ENCODE peak calls at places on chromosomes 16 and 17, in seven cellular contexts. J is H1, V is transverse colon, K is suprapubic skin, I is HepG2, D is breast epithelium, H is SK-N-SH. C is an unnamed sample.

GRCh38 chr17:968812-969766 is 10.5 kb downstream of the NXN start:
- DNase-seq in D (no peak), I (no peak), J (no peak), V (no peak), K (no peak), H (peak; percentile 34), C (no peak)

GRCh38 chr16:76932541-76933211 is 258.3 kb upstream of the MON1B start:
- DNase-seq in D (no peak), V (no peak), H (no peak), K (no peak), I (no peak), J (no peak), C (no peak)

GRCh38 chr17:3038941-3039340 is 24.5 kb downstream of the OR1D5 start:
- DNase-seq in I (no peak), H (no peak), V (no peak), D (no peak), J (no peak), K (no peak), C (no peak)

GRCh38 chr16:27232875-27233605 is 29.7 kb downstream of the KDM8 start:
- DNase-seq in V (no peak), I (no peak), J (no peak), K (no peak), H (no peak), D (no peak), C (peak; percentile 67)

GRCh38 chr17:14373587-14374259 is 72.8 kb downstream of the HS3ST3B1 start:
- DNase-seq in H (no peak), J (no peak), V (no peak), D (no peak), K (no peak), I (peak; percentile 93), C (no peak)

GRCh38 chr17:79207957-79208356 is 133.3 kb downstream of the ENGASE start:
- DNase-seq in K (no peak), H (no peak), J (no peak), I (no peak), D (no peak), V (no peak), C (no peak)

GRCh38 chr17:81735181-81736102 is 23.4 kb downstream of the SLC25A10 start:
- DNase-seq in V (peak; percentile 54), K (no peak), I (no peak), J (no peak), H (no peak), D (no peak), C (peak; percentile 49)

GRCh38 chr17:57451126-57451690 is 194.9 kb downstream of the MSI2 start:
- DNase-seq in V (no peak), J (no peak), K (no peak), I (no peak), D (no peak), H (no peak), C (no peak)

GRCh38 chr17:80175411-80175810 is 5.6 kb downstream of the CARD14 start:
- DNase-seq in K (no peak), V (no peak), I (no peak), J (no peak), D (no peak), H (peak; percentile 37), C (no peak)

GRCh38 chr16:65934443-65934842 is 432.0 kb upstream of the CDH5 start:
- DNase-seq in V (no peak), H (no peak), I (no peak), K (no peak), J (no peak), D (no peak), C (no peak)

GRCh38 chr17:7883781-7884386 is 4.7 kb upstream of the CHD3 start:
- DNase-seq in J (no peak), K (no peak), V (no peak), H (peak; percentile 55), I (no peak), D (no peak), C (no peak)

GRCh38 chr16:81711609-81712329 is 67.3 kb upstream of the PLCG2 start:
- DNase-seq in K (no peak), J (no peak), V (peak; percentile 41), D (peak; percentile 69), H (peak; percentile 41), I (no peak), C (no peak)

GRCh38 chr16:56658476-56658875 is 717 bp downstream of the MT1F start:
- DNase-seq in I (no peak), D (no peak), J (no peak), K (no peak), H (no peak), V (no peak), C (no peak)

GRCh38 chr17:42155614-42156045 is 841 bp upstream of the RAB5C start:
- DNase-seq in K (no peak), I (no peak), J (no peak), V (no peak), H (no peak), D (no peak), C (no peak)

GRCh38 chr17:27491713-27492190 is 35.5 kb downstream of the KSR1 start:
- DNase-seq in D (no peak), K (no peak), V (no peak), H (no peak), J (no peak), I (no peak), C (no peak)

GRCh38 chr17:28867276-28867675 is 12.5 kb downstream of the ERAL1 start:
- DNase-seq in I (no peak), H (no peak), D (no peak), K (no peak), V (no peak), J (no peak), C (no peak)

GRCh38 chr17:28861393-28862203 is 6.8 kb downstream of the ERAL1 start:
- DNase-seq in H (no peak), D (no peak), I (no peak), J (no peak), V (peak; percentile 21), K (no peak), C (no peak)

GRCh38 chr17:28862497-28862896 is 7.7 kb downstream of the ERAL1 start:
- DNase-seq in D (no peak), K (no peak), J (no peak), V (no peak), H (no peak), I (no peak), C (no peak)

GRCh38 chr17:28864991-28865849 is 10.4 kb downstream of the ERAL1 start:
- DNase-seq in K (no peak), V (peak; percentile 75), I (peak; percentile 37), D (no peak), H (no peak), J (no peak), C (no peak)

GRCh38 chr17:28865946-28866752 is 11.3 kb downstream of the ERAL1 start:
- DNase-seq in H (no peak), K (no peak), J (no peak), V (no peak), D (no peak), I (no peak), C (no peak)
- H3K27me3 ChIP-seq in H (no peaks in the 10 kb centered on the region), K (no peaks in the 10 kb centered on the region), J (no peaks in the 10 kb centered on the region), V (no peaks in the 10 kb centered on the region), D (no peaks in the 10 kb centered on the region), I (no peaks in the 10 kb centered on the region), C (no peaks in the 10 kb centered on the region)

GRCh38 chr17:10046786-10047609 is 141.9 kb upstream of the RCVRN start:
- DNase-seq in I (no peak), K (no peak), V (no peak), J (no peak), D (no peak), H (no peak), C (no peak)
- TF ChIP-seq POLR2AphosphoS5 in I (no peak), K (no peak), V (no peak), J (no peak), D (no peak), H (no peak), C (no peak)

GRCh38 chr16:74770826-74771526 is 3.6 kb downstream of the FA2H start:
- DNase-seq in H (no peak), V (no peak), D (no peak), J (no peak), I (no peak), K (peak; percentile 60), C (no peak)
- H3K27me3 ChIP-seq in H (peaks cover 23% of the 10 kb centered on the region), V (peaks cover 26% of the 10 kb centered on the region), D (no peaks in the 10 kb centered on the region), J (peaks cover 21% of the 10 kb centered on the region), I (peaks cover 3% of the 10 kb centered on the region), K (peaks cover 40% of the 10 kb centered on the region), C (no peaks in the 10 kb centered on the region)

GRCh38 chr16:49936791-49937190 is 80.9 kb upstream of the ZNF423 start:
- DNase-seq in H (no peak), V (no peak), K (peak; percentile 40), D (no peak), J (no peak), I (no peak), C (no peak)
- TF ChIP-seq POLR2AphosphoS5 in H (no peak), V (no peak), K (no peak), D (no peak), J (no peak), I (no peak), C (no peak)

GRCh38 chr16:85483424-85483823 is 129.7 kb upstream of the GSE1 start:
- DNase-seq in V (no peak), K (no peak), I (no peak), H (no peak), D (no peak), J (no peak), C (no peak)

GRCh38 chr16:85480727-85481101 is 132.4 kb upstream of the GSE1 start:
- DNase-seq in V (no peak), H (no peak), K (no peak), D (no peak), J (no peak), I (no peak), C (no peak)

GRCh38 chr16:85479972-85480726 is 133.0 kb upstream of the GSE1 start:
- DNase-seq in K (no peak), I (no peak), V (peak; percentile 75), J (no peak), H (no peak), D (no peak), C (peak; percentile 28)

GRCh38 chr16:85481738-85482137 is 131.4 kb upstream of the GSE1 start:
- DNase-seq in K (no peak), I (no peak), D (no peak), V (no peak), J (no peak), H (no peak), C (no peak)

DNA sequence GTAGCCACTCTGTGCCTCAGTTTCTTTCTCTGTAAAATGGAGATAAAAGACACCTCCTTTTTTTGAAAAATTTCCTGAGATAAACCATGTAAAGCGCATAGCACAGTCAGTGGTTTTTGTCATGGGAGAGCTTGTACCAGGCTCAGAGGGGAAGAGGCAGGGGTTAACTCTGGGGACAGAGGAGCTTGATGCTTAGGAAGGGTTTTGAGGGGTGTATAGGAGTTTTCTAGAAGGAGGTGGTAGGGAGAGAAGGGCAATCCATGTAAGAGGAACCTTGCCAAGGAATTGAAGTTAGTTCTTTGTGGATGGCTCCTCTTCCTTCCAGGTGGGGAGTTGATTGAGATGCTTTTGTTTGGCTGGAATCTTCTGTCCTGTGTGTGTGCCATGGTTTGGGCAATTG is 131.9 kb upstream of the GSE1 start:
- DNase-seq in K (no peak), V (no peak), D (no peak), I (no peak), H (no peak), J (no peak), C (no peak)
- H3K27me3 ChIP-seq in K (no peaks in the 10 kb centered on the region), V (no peaks in the 10 kb centered on the region), D (no peaks in the 10 kb centered on the region), I (peaks cover 5% of the 10 kb centered on the region), H (no peaks in the 10 kb centered on the region), J (no peaks in the 10 kb centered on the region), C (no peaks in the 10 kb centered on the region)

C was measured in prostate gland.